ENCODE peak calls at places on chromosomes 11 and 22, in nine cellular contexts. C, Q, J, A, Y, W, H, X and V are unnamed samples.

GRCh38 chr11:122258446-122258994 is 142.5 kb upstream of the BLID start:
- DNase-seq in A (no peak), Q (no peak), W (no peak), H (no peak), X (no peak), C (no peak), J (no peak), Y (no peak), V (no peak)

GRCh38 chr22:38467904-38468760 is at the start of gene KDELR3:
- DNase-seq in W (peak), X (peak), C (peak), Y (no peak), H (peak), A (peak), Q (no peak), J (peak), V (peak)

GRCh38 chr11:17790453-17790852 is 55.9 kb downstream of the KCNC1 start:
- DNase-seq in W (no peak), J (no peak), H (peak), C (no peak), X (no peak), A (peak), Q (no peak), Y (no peak), V (no peak)

GRCh38 chr11:69703711-69704507 is at the start of gene FGF19:
- DNase-seq in Q (no peak), W (no peak), A (no peak), Y (no peak), H (no peak), X (no peak), C (no peak), J (no peak), V (no peak)

GRCh38 chr11:47276923-47277322 is 7.0 kb downstream of the MADD start:
- DNase-seq in J (no peak), Y (no peak), A (no peak), C (no peak), H (no peak), Q (no peak), X (no peak), W (no peak), V (no peak)

GRCh38 chr22:37163096-37163489 is 13.4 kb upstream of the IL2RB start:
- DNase-seq in Q (no peak), Y (no peak), C (no peak), H (no peak), X (no peak), A (no peak), J (no peak), W (no peak), V (no peak)

GRCh38 chr11:86955111-86955673 is at the start of gene FZD4:
- DNase-seq in W (peak), Q (no peak), Y (peak), J (peak), X (peak), A (peak), C (peak), H (peak), V (peak)

GRCh38 chr11:45247433-45247832 is 38.7 kb downstream of the SYT13 start:
- DNase-seq in W (no peak), Y (no peak), Q (no peak), J (no peak), X (no peak), H (no peak), A (peak), C (no peak), V (no peak)

GRCh38 chr22:42884616-42885375 is 27.7 kb upstream of the ARFGAP3 start:
- DNase-seq in W (no peak), Y (no peak), Q (no peak), J (no peak), A (no peak), H (no peak), X (no peak), C (no peak), V (no peak)

GRCh38 chr11:111148953-111149352 is 96.6 kb upstream of the POU2AF2 start:
- DNase-seq in H (no peak), Y (no peak), J (no peak), W (no peak), X (no peak), C (no peak), Q (no peak), A (peak), V (no peak)

GRCh38 chr11:118514103-118514502 is 13.2 kb upstream of the TTC36 start:
- DNase-seq in C (no peak), X (no peak), H (no peak), Q (no peak), J (no peak), A (no peak), W (no peak), Y (no peak), V (no peak)

GRCh38 chr11:64339319-64339718 is 685 bp upstream of the CCDC88B start:
- DNase-seq in J (no peak), H (no peak), W (no peak), Y (no peak), A (no peak), Q (no peak), X (no peak), C (no peak), V (no peak)
- H3K4me3 ChIP-seq in J (no peak), H (no peak), W (no peak), Y (no peak), A (no peak), Q (no peak), X (peak), C (no peak), V (peak)

DNA sequence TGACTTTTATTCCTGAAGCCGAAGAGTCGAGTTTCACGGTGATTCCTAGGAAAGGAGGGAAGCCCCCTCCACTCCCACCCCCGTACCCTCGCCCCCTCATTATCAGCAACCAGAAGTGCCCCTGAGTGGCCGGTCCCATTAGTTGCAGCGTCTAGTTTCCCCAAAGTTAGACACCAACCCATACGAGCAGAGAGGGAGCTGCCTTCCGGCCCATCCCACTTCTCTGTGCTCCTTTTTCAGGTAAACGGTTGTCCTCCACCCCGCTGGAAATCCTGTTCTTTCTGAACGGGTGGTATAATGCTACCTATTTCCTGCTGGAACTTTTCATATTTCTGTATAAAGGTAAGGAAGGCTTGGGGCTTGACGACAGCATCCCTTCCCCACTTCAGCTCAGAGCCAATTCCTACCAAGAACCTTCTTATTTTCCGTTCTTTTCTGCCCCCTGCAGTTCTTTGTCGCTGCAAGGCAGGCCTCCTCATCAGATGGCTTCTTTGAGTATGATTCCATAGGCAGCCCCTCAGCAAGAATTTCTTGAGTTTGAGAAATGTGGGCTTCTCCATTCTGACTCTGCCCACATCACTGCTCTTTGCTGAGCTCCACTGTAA is 706 bp downstream of the TMEM216 start:
- DNase-seq in H (no peak), Y (no peak), C (no peak), W (peak), A (peak), Q (no peak), J (no peak), X (no peak), V (peak)
- TF ChIP-seq CTCF in H (peak), Y (no peak), C (no peak), W (no peak), A (peak), Q (peak), J (no peak), X (no peak), V (peak)

DNA sequence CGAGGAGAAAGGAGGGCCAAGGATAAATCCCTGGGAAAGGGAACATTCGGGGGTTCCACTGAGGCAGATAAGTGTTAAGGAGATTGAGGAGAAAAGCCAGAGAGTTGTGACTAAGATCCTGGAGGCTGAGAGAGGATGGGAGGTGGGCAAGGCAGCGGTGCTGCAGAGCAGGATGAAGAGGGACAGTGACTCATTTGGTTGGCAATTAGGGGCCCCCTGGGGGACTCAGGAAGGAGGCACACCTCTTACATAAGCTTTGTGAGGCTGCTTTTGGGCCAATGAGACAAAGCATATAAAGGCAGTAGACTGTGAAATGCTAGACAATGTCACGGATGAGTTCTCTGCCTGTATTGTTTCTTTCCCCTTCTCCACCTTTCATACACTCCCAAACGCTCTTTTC is 246.7 kb upstream of the KIRREL3 start:
- DNase-seq in A (no peak), H (no peak), Q (no peak), X (no peak), C (no peak), J (no peak), W (no peak), Y (no peak), V (no peak)
- H3K4me3 ChIP-seq in A (no peak), H (no peak), Q (no peak), X (no peak), C (no peak), J (no peak), W (no peak), Y (no peak), V (no peak)

DNA sequence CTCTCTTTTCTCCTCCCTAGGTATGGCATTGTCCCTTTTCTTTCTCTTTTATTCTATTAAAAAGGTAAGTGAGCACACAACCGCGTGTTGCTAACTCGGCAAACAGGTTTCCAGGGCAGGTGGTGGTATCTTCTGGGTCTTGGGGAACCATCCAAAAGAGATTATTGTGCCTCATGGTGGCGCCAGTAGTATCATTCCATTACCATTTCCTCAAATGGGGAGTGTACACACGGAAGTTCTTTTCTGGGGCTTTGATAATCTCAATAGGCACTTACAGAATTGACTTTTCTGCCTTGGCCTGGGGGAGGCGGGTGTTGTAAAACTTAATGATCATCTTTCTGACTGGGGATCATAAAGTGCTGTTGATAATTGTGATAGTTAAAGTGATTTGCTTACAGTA is 234.1 kb downstream of the KIRREL3 start:
- DNase-seq in H (no peak), Y (no peak), J (no peak), A (no peak), Q (no peak), X (peak), W (peak), C (no peak), V (no peak)
- TF ChIP-seq CTCF in H (no peak), Y (no peak), J (no peak), A (no peak), Q (no peak), X (no peak), W (no peak), C (no peak), V (no peak)

DNA sequence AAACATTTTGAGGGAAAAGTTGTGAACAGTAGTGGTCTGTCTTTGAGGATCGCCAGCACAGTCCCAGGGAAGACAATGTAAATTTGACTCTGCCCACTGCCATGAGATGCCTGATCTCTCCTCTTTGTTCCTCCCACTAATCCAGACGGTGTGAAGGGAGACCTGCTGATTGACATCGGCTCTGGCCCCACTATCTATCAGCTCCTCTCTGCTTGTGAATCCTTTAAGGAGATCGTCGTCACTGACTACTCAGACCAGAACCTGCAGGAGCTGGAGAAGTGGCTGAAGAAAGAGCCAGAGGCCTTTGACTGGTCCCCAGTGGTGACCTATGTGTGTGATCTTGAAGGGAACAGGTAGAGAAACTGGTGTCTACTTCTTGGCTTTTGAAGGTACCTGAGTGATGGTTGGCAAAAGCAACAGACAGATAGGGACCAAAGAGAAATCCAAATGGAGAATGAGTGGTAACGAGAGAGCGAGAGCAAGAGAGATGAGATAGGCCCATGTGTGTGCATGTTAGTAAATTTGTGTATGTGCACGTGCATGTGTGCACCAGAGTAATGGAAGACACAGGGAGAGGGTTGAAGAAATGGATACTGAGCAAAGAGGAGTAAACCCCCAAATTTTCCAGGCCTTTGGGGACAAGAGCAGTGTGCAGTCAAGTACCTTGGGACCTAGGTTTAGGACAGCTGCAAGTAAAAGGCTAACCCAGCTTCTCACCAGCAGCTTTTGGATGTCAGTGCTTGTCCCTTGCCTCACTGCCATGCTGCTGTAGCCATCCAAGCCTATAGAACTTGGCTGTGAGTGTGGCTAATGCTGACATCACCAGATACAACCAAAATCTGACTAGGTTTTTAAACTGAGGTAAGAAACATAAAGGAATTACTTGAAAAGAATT is 1.9 kb downstream of the NNMT start:
- DNase-seq in Y (no peak), A (peak), Q (no peak), W (no peak), C (no peak), X (no peak), H (no peak), J (no peak), V (no peak)
- H3K4me3 ChIP-seq in Y (peak), A (peak), Q (peak), W (peak), C (no peak), X (peak), H (peak), J (peak), V (no peak)

GRCh38 chr11:32610926-32611325 is 27.3 kb downstream of the EIF3M start:
- DNase-seq in Q (no peak), W (no peak), H (no peak), X (no peak), Y (no peak), A (no peak), C (no peak), J (no peak), V (no peak)

GRCh38 chr11:32613500-32614151 is 30.0 kb downstream of the EIF3M start:
- DNase-seq in Q (no peak), J (no peak), Y (no peak), X (no peak), W (no peak), A (no peak), H (no peak), C (no peak), V (no peak)

GRCh38 chr11:32616903-32617302 is 33.3 kb downstream of the EIF3M start:
- DNase-seq in Y (no peak), J (no peak), H (no peak), Q (no peak), A (no peak), W (no peak), C (no peak), X (no peak), V (no peak)

DNA sequence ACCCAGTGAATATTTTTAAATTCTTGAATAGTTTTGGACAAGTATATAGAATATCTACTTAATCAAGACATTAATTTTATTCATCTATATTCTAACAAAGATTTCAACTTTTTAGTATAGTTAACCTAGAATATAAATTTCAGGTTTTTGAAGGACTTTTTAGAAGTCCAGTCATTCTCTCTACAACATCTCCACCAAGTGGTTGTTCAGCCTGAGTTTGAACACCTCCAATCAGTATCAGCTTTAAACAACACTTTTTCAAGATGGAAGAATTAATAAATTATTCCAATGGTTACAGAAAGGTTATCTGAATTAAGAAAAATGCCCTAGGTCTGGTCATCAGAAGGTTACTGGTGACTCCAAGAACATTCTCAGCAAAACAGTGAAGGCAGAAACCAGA is 31.8 kb downstream of the EIF3M start:
- DNase-seq in Q (no peak), Y (no peak), H (no peak), X (no peak), W (no peak), C (no peak), A (peak), J (no peak), V (no peak)
- TF ChIP-seq CTCF in Q (no peak), Y (no peak), H (no peak), X (no peak), W (no peak), C (no peak), A (peak), J (no peak), V (no peak)

GRCh38 chr22:25651332-25651731 is 86.9 kb downstream of the GRK3 start:
- DNase-seq in Y (no peak), Q (no peak), J (no peak), X (no peak), A (no peak), C (no peak), W (no peak), H (no peak), V (peak)
- H3K4me3 ChIP-seq in Y (no peak), Q (no peak), J (no peak), X (no peak), A (no peak), C (no peak), W (no peak), H (no peak), V (no peak)

GRCh38 chr22:35135165-35135564 is 69.2 kb downstream of the ISX start:
- DNase-seq in Y (no peak), A (no peak), X (no peak), W (no peak), H (no peak), J (no peak), Q (no peak), C (no peak), V (no peak)

GRCh38 chr22:35138521-35138920 is 72.6 kb downstream of the ISX start:
- DNase-seq in X (no peak), Q (no peak), A (no peak), C (no peak), J (no peak), Y (no peak), H (no peak), W (peak), V (no peak)

DNA sequence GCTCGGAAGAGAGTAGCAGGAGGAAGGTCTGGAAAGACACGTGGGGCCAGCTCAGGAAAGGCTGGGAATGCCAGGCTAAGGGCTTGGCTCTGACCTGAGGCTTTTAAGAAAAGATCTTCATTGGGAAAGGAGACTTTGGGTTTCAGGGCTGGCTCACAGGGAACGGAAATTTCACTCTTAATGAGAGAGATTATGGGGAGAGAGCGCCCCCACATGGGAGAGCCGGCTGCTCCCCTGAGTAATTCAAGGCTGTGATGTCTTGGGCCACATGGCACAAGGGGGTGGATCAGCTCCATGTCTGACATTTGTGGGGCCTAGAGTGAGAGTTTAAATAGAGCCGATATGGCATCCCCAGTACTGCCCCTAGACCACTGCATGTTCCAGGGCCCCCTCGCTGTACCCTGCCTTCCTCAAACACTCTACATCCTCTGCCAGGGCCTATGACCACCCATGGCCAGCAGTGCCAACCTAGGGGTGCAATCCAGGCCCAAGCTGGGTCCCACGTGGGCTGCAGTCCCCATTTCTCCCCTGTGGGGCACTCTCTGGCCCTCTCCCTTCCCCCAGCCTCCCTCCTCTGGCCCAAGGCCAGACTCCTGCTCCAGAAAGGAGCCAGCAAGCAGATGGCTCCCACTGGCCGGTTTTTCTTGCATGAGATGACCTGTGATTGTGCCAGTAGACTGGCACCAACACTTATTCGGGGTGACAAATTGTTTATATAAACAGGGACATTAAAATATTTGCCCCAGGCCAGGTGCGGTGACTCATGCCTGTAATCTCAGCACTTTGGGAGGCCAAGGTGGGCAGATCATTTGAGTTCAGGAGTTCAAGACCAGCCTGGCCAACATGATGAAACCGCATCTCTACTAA is 75.2 kb downstream of the ISX start:
- DNase-seq in X (no peak), Y (no peak), A (no peak), Q (no peak), W (peak), H (no peak), J (no peak), C (no peak), V (peak)
- TF ChIP-seq CTCF in X (no peak), Y (no peak), A (no peak), Q (no peak), W (peak), H (no peak), J (no peak), C (no peak), V (peak)

GRCh38 chr11:60855726-60856633 is at the start of gene PTGDR2:
- DNase-seq in Y (no peak), W (peak), H (no peak), C (no peak), J (peak), Q (no peak), A (no peak), X (no peak), V (no peak)
- H3K4me3 ChIP-seq in Y (no peak), W (no peak), H (no peak), C (no peak), J (peak), Q (no peak), A (no peak), X (no peak), V (no peak)